ENCODE peak calls at places on chromosome 16, in eight cellular contexts. L, K, I, H, R, P, C and E are unnamed samples.

GRCh38 chr16:68756250-68757051 is 19.4 kb downstream of the CDH1 start:
- DNase-seq in I (no peak), P (peak; percentile 37), C (peak; percentile 83), K (peak; percentile 40), L (peak; percentile 50), H (peak; percentile 99), R (no peak), E (peak; percentile 67)

GRCh38 chr16:78005881-78006280 is 16.5 kb upstream of the CLEC3A start:
- DNase-seq in C (no peak), R (no peak), I (no peak), P (peak; percentile 6), L (peak; percentile 77), K (no peak), H (no peak), E (no peak)

GRCh38 chr16:48526058-48526957 is 83.7 kb downstream of the N4BP1 start:
- DNase-seq in I (no peak), R (no peak), P (peak; percentile 69), K (peak; percentile 70), C (peak; percentile 81), H (no peak), L (peak; percentile 72), E (no peak)

GRCh38 chr16:6038966-6039530 is 941.5 kb upstream of the EEF2KMT start:
- DNase-seq in I (no peak), K (no peak), C (no peak), L (no peak), R (no peak), H (no peak), P (no peak), E (no peak)

GRCh38 chr16:72679856-72680255 is 368.1 kb downstream of the ZFHX3 start:
- DNase-seq in H (no peak), R (no peak), L (no peak), P (no peak), I (no peak), K (no peak), C (no peak), E (no peak)

GRCh38 chr16:49754495-49755290 is 101.2 kb downstream of the ZNF423 start:
- DNase-seq in H (no peak), K (peak; percentile 29), C (peak; percentile 20), P (no peak), I (no peak), L (no peak), R (peak; percentile 23), E (no peak)

GRCh38 chr16:11576427-11577289 is 10.1 kb downstream of the LITAF start:
- DNase-seq in H (no peak), L (no peak), C (no peak), K (no peak), R (no peak), I (no peak), P (peak; percentile 66), E (no peak)

GRCh38 chr16:24540575-24541240 is 1.3 kb downstream of the RBBP6 start:
- DNase-seq in C (no peak), I (no peak), H (no peak), L (peak; percentile 63), P (peak; percentile 25), K (no peak), R (no peak), E (no peak)

GRCh38 chr16:57266531-57267268 is 17.8 kb downstream of the PLLP start:
- DNase-seq in H (no peak), L (no peak), I (no peak), K (no peak), P (no peak), R (no peak), C (no peak), E (no peak)

GRCh38 chr16:75236736-75237397 is 14.6 kb downstream of the BCAR1 start:
- DNase-seq in L (no peak), H (no peak), R (peak; percentile 17), K (no peak), I (no peak), P (no peak), C (no peak), E (peak; percentile 80)

GRCh38 chr16:56102159-56102798 is 89.0 kb upstream of the GNAO1 start:
- DNase-seq in L (no peak), P (no peak), H (no peak), K (no peak), R (peak; percentile 38), I (no peak), C (peak; percentile 12), E (no peak)

GRCh38 chr16:83886199-83886971 is 12.5 kb upstream of the MLYCD start:
- DNase-seq in C (no peak), H (no peak), R (no peak), I (no peak), K (no peak), L (no peak), P (no peak), E (no peak)

DNA sequence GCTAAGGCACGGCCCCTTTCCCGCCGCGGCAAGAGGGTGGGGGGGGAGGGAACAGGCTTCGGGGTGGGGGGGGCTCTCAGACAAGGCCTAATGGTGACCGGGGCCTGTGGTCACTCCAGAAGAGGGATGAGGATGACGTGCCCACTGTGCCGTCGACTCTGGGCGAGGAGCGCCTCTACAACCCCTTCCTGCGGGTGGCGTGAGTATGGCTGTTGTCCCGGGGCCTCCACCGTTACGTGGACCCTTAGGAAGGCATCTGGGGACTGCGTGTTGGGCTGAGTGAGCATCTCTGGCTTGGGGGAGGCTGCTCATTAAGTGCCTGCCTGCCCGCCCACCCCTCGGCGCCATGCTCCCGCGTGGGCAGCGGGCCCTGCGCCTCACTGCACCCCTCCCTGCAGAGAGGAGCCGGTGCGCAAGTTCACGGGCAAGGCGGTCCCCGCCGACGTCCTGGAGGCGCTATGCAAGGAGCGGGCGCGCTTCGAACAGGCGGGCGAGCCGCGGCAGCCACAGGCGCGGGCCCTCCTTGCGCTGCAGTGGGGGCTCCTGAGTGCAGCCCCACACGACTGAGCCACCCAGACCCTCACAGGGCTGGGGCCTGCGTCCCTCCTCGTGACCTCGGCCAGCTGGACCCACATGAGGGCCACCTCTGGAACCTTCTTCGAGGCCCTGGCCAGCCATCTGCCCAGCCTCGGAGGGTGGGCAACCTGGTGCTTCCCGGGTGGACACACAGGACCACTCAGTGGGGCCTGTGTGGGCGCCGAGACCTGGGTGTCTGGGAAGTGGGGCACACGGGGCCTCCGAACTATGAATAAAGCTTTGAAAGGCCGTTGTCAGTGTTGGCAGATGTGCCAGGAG is 2.2 kb downstream of the HAGHL start:
- DNase-seq in K (no peak), R (no peak), P (no peak), L (no peak), H (no peak), I (no peak), C (no peak), E (no peak)
- H3K4me3 ChIP-seq in K (no peak overlapping the region), R (no peak overlapping the region), P (peak overlapping the region; percentile 60), L (peak overlapping the region; percentile 91), H (peak overlapping the region; percentile 43), I (no peak overlapping the region), C (no peak overlapping the region), E (no peak overlapping the region)

GRCh38 chr16:1330931-1331711 is 2.3 kb upstream of the BAIAP3 start:
- DNase-seq in I (no peak), R (no peak), L (no peak), K (no peak), P (no peak), C (no peak), H (no peak), E (no peak)
- H3K27ac ChIP-seq in I (peak overlapping the region; percentile 28), R (no peak overlapping the region), L (no peak overlapping the region), K (peak overlapping the region; percentile 37), P (peak overlapping the region; percentile 74), C (peak overlapping the region; percentile 70), H (no peak overlapping the region), E (peak overlapping the region; percentile 53)

DNA sequence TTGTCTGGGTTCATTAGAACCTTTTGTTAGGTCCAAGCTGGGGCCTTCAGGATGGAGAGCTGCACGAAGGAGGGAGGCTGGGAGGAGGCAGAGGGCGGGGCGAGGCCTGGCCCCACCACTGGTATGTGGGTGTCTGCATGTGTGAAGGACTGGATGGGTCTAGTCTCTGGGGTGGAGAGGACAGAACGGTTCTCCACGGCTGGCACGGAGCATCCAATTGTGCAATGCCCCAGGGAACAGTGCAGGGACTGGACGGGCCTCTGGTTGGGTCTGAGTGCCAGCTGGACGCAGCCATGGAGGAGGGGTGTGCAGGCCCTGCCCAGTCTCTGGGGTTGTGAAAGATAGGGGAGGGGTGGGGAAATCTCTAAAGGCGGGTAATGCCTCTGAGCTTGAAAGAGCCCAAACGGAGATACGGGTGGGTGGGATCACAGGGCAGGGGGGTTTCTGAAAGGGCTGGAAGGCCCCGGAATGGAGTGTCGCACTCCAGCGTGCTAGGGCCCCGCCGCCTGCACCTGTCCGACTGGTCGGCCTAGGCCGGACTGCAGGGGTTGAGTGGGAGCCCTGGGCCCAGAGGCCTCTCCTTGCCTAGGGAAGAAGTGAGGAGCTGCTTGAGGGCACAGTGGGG is 1.6 kb downstream of the PPL start:
- DNase-seq in R (peak; percentile 97), L (no peak), H (no peak), P (no peak), I (no peak), K (peak; percentile 92), C (peak; percentile 65), E (peak; percentile 83)
- H3K4me3 ChIP-seq in R (peak overlapping the region; percentile 66), L (no peak overlapping the region), H (peak overlapping the region; percentile 74), P (peak overlapping the region; percentile 78), I (no peak overlapping the region), K (peak overlapping the region; percentile 66), C (peak overlapping the region; percentile 70), E (peak overlapping the region; percentile 48)

DNA sequence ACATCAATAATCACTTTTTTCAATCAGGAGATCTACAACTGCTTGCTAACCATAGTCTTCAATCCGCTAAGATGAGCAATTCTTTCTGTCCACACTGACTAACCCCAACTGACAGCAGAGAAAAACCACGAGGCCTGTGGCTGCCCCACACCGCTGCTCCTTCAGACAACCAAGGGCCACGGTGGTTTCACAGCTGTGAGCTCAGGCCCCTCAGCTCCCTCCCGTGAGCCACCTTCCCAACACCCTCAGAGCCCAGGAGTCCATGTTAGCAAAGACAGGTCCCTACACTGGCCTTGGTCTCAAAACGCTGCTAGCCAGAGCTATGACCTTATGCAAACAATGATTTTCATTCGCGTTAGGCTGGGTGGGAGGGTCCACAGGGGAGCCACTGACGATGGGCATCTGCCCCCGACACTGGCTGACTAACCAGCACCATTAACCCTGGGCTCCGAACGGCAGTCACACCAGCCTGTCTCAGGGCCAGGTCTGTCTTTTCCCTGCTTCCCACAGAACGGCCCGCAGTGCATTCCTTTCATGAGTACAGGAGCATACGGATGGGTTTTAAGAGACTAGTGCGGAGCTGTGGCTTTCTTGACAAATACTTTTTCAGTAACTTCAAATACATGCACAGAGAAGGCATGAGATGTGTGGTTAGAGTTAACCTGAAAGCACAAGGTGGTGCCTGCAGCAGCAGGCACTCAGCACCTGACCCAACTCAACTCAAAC is 67.3 kb downstream of the ANKRD11 start:
- DNase-seq in R (no peak), P (no peak), K (no peak), L (no peak), C (no peak), H (no peak), I (peak; percentile 40), E (no peak)
- H3K27ac ChIP-seq in R (peak overlapping the region; percentile 75), P (no peak overlapping the region), K (peak overlapping the region; percentile 47), L (no peak overlapping the region), C (peak overlapping the region; percentile 36), H (no peak overlapping the region), I (peak overlapping the region; percentile 22), E (no peak overlapping the region)